ENCODE peak calls at places on chromosome 1, in eight cellular contexts. E is NCI-H1092; G is AG08396; A is central memory CD4-positive, alpha-beta T cell; T is CD4-positive, alpha-beta T cell; L is NCI-H2081 treated with DMSO at 0.1 percent for 48 hours; S is COLO829; J is right cardiac atrium. I is an unnamed sample.

GRCh38 chr1:201275266-201275666 is 8.0 kb upstream of the PKP1 start:
- DNase-seq in S (no peak), J (peak; percentile 75), G (peak; percentile 64), E (no peak), A (no peak), T (no peak), L (no peak), I (no peak)

GRCh38 chr1:159821171-159821867 is 5.4 kb upstream of the SLAMF8 start:
- DNase-seq in L (no peak), G (no peak), J (no peak), E (peak; percentile 43), A (no peak), S (peak; percentile 90), T (no peak), I (no peak)

GRCh38 chr1:161702250-161702649 is 4.8 kb upstream of the FCRLA start:
- DNase-seq in A (no peak), T (no peak), G (no peak), L (no peak), J (no peak), S (no peak), E (no peak), I (no peak)

GRCh38 chr1:208177656-208178055 is 66.5 kb downstream of the PLXNA2 start:
- DNase-seq in G (no peak), L (no peak), S (no peak), T (no peak), E (no peak), J (no peak), A (no peak), I (no peak)

GRCh38 chr1:39539252-39539790 is 37.3 kb downstream of the PABPC4 start:
- DNase-seq in E (no peak), J (peak; percentile 69), A (peak; percentile 31), T (peak; percentile 26), G (peak; percentile 86), S (peak; percentile 68), L (peak; percentile 57), I (no peak)

GRCh38 chr1:172956871-172957270 is 93.9 kb downstream of the TNFSF18 start:
- DNase-seq in A (no peak), G (no peak), S (no peak), J (no peak), L (no peak), T (no peak), E (no peak), I (no peak)

GRCh38 chr1:88327391-88328267 is 356.4 kb upstream of the PKN2 start:
- DNase-seq in A (no peak), G (peak; percentile 62), T (no peak), S (peak; percentile 81), L (no peak), E (no peak), J (no peak), I (no peak)

GRCh38 chr1:183101841-183102276 is 78.6 kb downstream of the LAMC1 start:
- DNase-seq in L (no peak), G (no peak), A (no peak), S (no peak), J (no peak), E (no peak), T (no peak), I (no peak)

GRCh38 chr1:29746076-29746665 is 509.8 kb downstream of the PTPRU start:
- DNase-seq in T (no peak), J (no peak), A (no peak), E (no peak), L (no peak), G (no peak), S (no peak), I (no peak)

GRCh38 chr1:55546553-55546952 is 331.4 kb upstream of the USP24 start:
- DNase-seq in L (no peak), G (no peak), J (no peak), E (no peak), T (no peak), S (no peak), A (no peak), I (no peak)

GRCh38 chr1:230790026-230790425 is 42.8 kb downstream of the CAPN9 start:
- DNase-seq in L (no peak), J (no peak), G (no peak), A (no peak), E (no peak), T (no peak), S (no peak), I (no peak)

GRCh38 chr1:56029329-56030003 is 549.9 kb downstream of the PLPP3 start:
- DNase-seq in S (no peak), E (no peak), J (no peak), L (no peak), A (no peak), T (no peak), G (no peak), I (no peak)

GRCh38 chr1:231679109-231679508 is 52.5 kb downstream of the DISC1 start:
- DNase-seq in G (no peak), T (no peak), A (no peak), L (no peak), S (peak; percentile 39), E (peak; percentile 58), J (no peak), I (no peak)

GRCh38 chr1:40860706-40861226 is 1.4 kb downstream of the CITED4 start:
- DNase-seq in G (no peak), L (no peak), E (no peak), A (no peak), T (no peak), J (no peak), S (no peak), I (no peak)

GRCh38 chr1:84996846-84997666 is at the start of gene MCOLN2:
- DNase-seq in T (peak; percentile 7), E (no peak), G (peak; percentile 90), A (peak; percentile 39), J (peak; percentile 30), S (peak; percentile 34), L (no peak), I (no peak)

GRCh38 chr1:239884776-239885175 is 206.9 kb upstream of the FMN2 start:
- DNase-seq in G (no peak), S (peak; percentile 56), L (no peak), E (no peak), A (no peak), J (no peak), T (no peak), I (no peak)

GRCh38 chr1:56377407-56377806 is 202.0 kb downstream of the PLPP3 start:
- DNase-seq in A (no peak), T (no peak), E (no peak), G (no peak), L (no peak), S (no peak), J (no peak), I (no peak)

GRCh38 chr1:15155760-15156743 is 2.5 kb downstream of the TMEM51 start:
- DNase-seq in E (no peak), G (no peak), A (no peak), S (no peak), J (no peak), L (no peak), T (no peak), I (no peak)

GRCh38 chr1:32266926-32267645 is 16.0 kb downstream of the LCK start:
- DNase-seq in J (no peak), A (no peak), S (no peak), T (no peak), E (no peak), L (no peak), G (no peak), I (no peak)

GRCh38 chr1:8357329-8358101 is 39.6 kb downstream of the SLC45A1 start:
- DNase-seq in T (no peak), J (no peak), A (no peak), E (no peak), G (no peak), S (no peak), L (no peak), I (no peak)

GRCh38 chr1:203148127-203148526 is 20.6 kb downstream of the ADORA1 start:
- DNase-seq in E (peak; percentile 23), S (no peak), T (no peak), J (no peak), G (no peak), L (no peak), A (no peak), I (no peak)

GRCh38 chr1:175208773-175209492 is 16.4 kb upstream of the KIAA0040 start:
- DNase-seq in L (no peak), S (no peak), E (no peak), T (peak; percentile 31), J (no peak), G (no peak), A (peak; percentile 81), I (no peak)

GRCh38 chr1:232274999-232275706 is 354.8 kb downstream of the SIPA1L2 start:
- DNase-seq in E (no peak), G (no peak), L (no peak), J (no peak), A (no peak), S (no peak), T (no peak), I (no peak)

GRCh38 chr1:165397945-165398344 is 41.4 kb upstream of the LMX1A start:
- DNase-seq in L (no peak), G (peak; percentile 76), J (peak; percentile 39), S (peak; percentile 50), A (no peak), E (no peak), T (no peak), I (no peak)

GRCh38 chr1:88867743-88868521 is 23.4 kb downstream of the GTF2B start:
- DNase-seq in L (no peak), S (peak; percentile 20), J (no peak), A (no peak), E (no peak), T (no peak), G (peak; percentile 43), I (no peak)

GRCh38 chr1:42993631-42994121 is 35.0 kb upstream of the SLC2A1 start:
- DNase-seq in T (no peak), A (no peak), E (no peak), L (no peak), J (peak; percentile 18), G (no peak), S (no peak), I (no peak)

GRCh38 chr1:170247751-170248521 is 102.2 kb downstream of the NTMT2 start:
- DNase-seq in J (no peak), G (peak; percentile 30), T (no peak), S (no peak), A (no peak), E (no peak), L (no peak), I (no peak)

GRCh38 chr1:153985984-153986761 is at the start of gene RAB13:
- DNase-seq in S (peak; percentile 95), A (no peak), E (peak; percentile 22), T (no peak), G (peak; percentile 93), J (peak; percentile 92), L (no peak), I (no peak)

GRCh38 chr1:201085902-201086735 is 26.1 kb downstream of the CACNA1S start:
- DNase-seq in L (no peak), A (peak; percentile 13), T (peak; percentile 14), S (peak; percentile 69), G (peak; percentile 85), J (peak; percentile 40), E (peak; percentile 17), I (no peak)

I was measured in activated CD8-positive, alpha-beta memory T cell treated with anti-CD3 and anti-CD28 coated beads for 48 hours.